ENCODE peak calls at places on chromosomes 16 and 17, in four cellular contexts. A is HepG2, K is WTC11, X is K562. P is an unnamed sample.

GRCh38 chr16:89172171-89172900 is 788 bp downstream of the CDH15 start:
- DNase-seq in A (no peak), X (no peak), K (no peak), P (no peak)

GRCh38 chr16:68901910-68902309 is 58.6 kb downstream of the TANGO6 start:
- DNase-seq in A (no peak), X (no peak), K (no peak), P (no peak)

GRCh38 chr17:9644910-9645751 is at the start of gene USP43:
- DNase-seq in A (peak), X (peak), K (peak), P (peak)

GRCh38 chr17:4950075-4950756 is 703 bp upstream of the ENO3 start:
- DNase-seq in X (peak), K (peak), A (peak), P (no peak)

GRCh38 chr17:76783146-76783545 is 45.2 kb downstream of the MFSD11 start:
- DNase-seq in X (no peak), A (no peak), K (no peak), P (no peak)

GRCh38 chr17:49746791-49747490 is 17.0 kb downstream of the FAM117A start:
- DNase-seq in K (no peak), X (no peak), A (no peak), P (no peak)

GRCh38 chr16:29023279-29024278 is 38.7 kb downstream of the LAT start:
- DNase-seq in K (no peak), A (no peak), X (no peak), P (no peak)

GRCh38 chr17:77394540-77395295 is 253.9 kb downstream of the SEC14L1 start:
- DNase-seq in X (no peak), A (peak), K (no peak), P (no peak)

DNA sequence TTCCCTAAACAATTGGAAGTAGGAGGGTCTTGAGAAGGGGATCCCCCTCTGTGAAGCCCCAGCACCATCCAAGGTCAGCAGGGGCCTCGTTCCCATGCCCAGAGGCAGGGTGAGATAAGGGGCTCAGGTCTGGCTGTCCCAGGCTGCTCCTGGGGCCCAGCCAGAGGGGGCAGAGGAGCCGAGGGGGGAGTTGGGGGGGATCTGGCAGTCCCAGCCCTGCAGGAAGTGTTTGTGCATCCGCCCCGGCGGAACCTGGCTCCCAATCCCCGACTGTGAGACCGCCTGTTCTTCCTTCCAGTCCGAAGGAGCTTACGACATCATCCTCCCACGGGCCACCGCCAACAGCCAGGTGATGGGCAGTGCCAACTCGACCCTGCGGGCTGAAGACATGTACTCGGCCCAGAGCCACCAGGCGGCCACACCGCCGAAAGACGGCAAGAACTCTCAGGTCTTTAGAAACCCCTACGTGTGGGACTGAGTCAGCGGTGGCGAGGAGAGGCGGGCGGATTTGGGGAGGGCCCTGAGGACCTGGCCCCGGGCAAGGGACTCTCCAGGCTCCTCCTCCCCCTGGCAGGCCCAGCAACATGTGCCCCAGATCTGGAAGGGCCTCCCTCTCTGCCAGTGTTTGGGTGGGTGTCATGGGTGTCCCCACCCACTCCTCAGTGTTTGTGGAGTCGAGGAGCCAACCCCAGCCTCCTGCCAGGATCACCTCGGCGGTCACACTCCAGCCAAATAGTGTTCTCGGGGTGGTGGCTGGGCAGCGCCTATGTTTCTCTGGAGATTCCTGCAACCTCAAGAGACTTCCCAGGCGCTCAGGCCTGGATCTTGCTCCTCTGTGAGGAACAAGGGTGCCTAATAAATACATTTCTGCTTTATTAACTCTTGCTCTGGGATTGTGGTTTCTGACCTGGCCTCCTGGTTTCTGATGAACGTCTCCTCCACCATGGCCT is 14.9 kb downstream of the GPRC5C start:
- DNase-seq in A (no peak), K (no peak), X (no peak), P (no peak)
- TF ChIP-seq ELF4 in A (no peak), K (no peak), X (no peak), P (no peak)

GRCh38 chr17:82470065-82470464 is 11.5 kb downstream of the NARF start:
- DNase-seq in A (no peak), K (no peak), X (no peak), P (no peak)
- TF ChIP-seq ELF4 in A (no peak), K (no peak), X (no peak), P (no peak)

GRCh38 chr16:11799017-11799381 is 1.9 kb upstream of the ZC3H7A start:
- DNase-seq in K (no peak), X (no peak), A (no peak), P (no peak)

GRCh38 chr16:11796227-11797165 is 562 bp downstream of the ZC3H7A start:
- DNase-seq in X (peak), A (peak), K (peak), P (peak)

GRCh38 chr16:11797166-11797956 is at the start of gene ZC3H7A:
- DNase-seq in A (peak), X (peak), K (peak), P (peak)

GRCh38 chr16:11799509-11800384 is 2.7 kb upstream of the ZC3H7A start:
- DNase-seq in K (no peak), A (no peak), X (no peak), P (no peak)

DNA sequence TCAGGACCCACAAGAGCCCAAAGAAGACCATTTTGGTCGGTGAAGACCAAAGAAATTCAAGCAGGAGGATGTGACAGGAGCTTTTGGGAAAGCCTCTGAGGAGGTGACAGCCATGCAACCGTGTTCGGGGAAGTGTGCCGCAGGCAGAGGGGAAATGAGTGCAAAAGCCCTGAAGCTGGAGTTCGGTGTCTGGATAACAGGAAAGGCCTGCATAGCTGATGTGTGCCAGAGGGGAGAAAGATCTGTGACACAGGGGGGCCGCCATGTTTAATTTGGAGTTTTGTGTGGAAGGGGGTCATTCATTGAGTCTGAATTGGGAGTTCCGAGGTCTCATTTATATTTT is 870 bp upstream of the ZC3H7A start:
- DNase-seq in X (no peak), A (no peak), K (no peak), P (peak)
- TF ChIP-seq ELF4 in X (no peak), A (no peak), K (no peak), P (no peak)

DNA sequence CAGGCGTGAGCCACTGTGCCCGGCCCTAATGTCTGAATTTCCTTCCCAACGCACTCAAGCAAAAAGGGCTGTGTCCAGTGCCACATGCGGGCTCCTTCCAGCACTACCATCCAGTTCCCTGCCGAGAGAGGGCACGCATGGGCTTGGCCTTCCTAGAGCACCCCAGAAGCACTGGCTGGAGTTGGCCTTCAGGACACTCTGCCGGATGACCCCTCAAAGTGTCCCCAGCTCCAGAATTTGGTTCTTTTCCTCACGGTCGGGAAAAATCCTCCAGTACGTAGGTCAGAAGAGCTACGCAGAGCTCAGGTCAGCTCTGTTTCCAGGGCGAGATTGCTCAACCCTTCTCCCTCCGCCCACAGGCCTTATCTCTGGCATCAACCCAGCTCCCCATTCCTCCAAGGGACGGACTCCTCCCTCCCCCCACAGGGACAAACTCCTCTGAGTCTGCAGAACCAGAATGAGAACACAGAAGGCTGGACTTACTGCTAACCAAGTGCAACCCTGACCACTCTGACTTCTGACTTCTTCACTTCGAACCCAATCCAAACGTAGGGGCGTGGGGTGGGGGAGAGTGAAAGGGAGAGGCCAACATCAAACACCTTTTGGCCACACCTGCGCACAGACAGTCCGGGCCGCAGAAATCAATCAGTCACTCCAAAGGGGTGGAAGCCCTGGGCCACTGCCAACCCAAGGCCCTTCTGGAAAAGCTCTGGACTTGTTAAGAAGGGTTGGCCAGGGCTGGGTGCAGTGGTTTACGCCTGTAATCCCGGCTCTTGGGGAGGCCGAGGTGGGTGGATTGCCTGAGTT is 3.6 kb downstream of the CDC42EP4 start:
- DNase-seq in X (peak), K (no peak), A (peak), P (no peak)
- TF ChIP-seq ELF4 in X (peak), K (no peak), A (no peak), P (no peak)

GRCh38 chr17:73833779-73834613 is 189.8 kb upstream of the SDK2 start:
- DNase-seq in K (no peak), X (no peak), A (no peak), P (no peak)

GRCh38 chr17:73835605-73836004 is 191.4 kb upstream of the SDK2 start:
- DNase-seq in A (no peak), K (no peak), X (no peak), P (no peak)

GRCh38 chr17:73829676-73830280 is 185.5 kb upstream of the SDK2 start:
- DNase-seq in A (no peak), X (no peak), K (no peak), P (no peak)

GRCh38 chr17:73834684-73835343 is 190.6 kb upstream of the SDK2 start:
- DNase-seq in X (no peak), K (no peak), A (no peak), P (no peak)

GRCh38 chr17:73831699-73832098 is 187.5 kb upstream of the SDK2 start:
- DNase-seq in K (no peak), X (no peak), A (no peak), P (no peak)
- TF ChIP-seq ELF4 in K (no peak), X (no peak), A (no peak), P (no peak)